ENCODE peak calls at places on chromosomes 1 and 21, in four cellular contexts. Y is GM23338, L is OCI-LY7, W is IMR-90. U is an unnamed sample.
A peak's percentile ranks its signal among the peaks of the same experiment; 100 is the strongest.

GRCh38 chr1:64129708-64130107 is 73.7 kb upstream of the UBE2U start:
- DNase-seq in Y (no peak), L (no peak), W (peak; percentile 20), U (no peak)

GRCh38 chr1:176466514-176466913 is 3.5 kb downstream of the PAPPA2 start:
- DNase-seq in Y (peak; percentile 77), L (peak; percentile 8), W (no peak), U (no peak)

GRCh38 chr1:185373813-185374524 is 56.9 kb upstream of the IVNS1ABP start:
- DNase-seq in Y (no peak), L (no peak), W (peak; percentile 36), U (peak; percentile 78)

GRCh38 chr1:7070389-7071029 is 285.3 kb downstream of the CAMTA1 start:
- DNase-seq in Y (peak; percentile 94), L (peak; percentile 56), W (peak; percentile 72), U (peak; percentile 96)

GRCh38 chr1:118116401-118116800 is 68.6 kb downstream of the SPAG17 start:
- DNase-seq in Y (no peak), L (no peak), W (peak; percentile 9), U (peak; percentile 30)

GRCh38 chr21:44083631-44084291 is 23.4 kb upstream of the PWP2 start:
- DNase-seq in Y (no peak), L (no peak), W (no peak), U (no peak)

GRCh38 chr1:42931911-42932422 is 26.7 kb downstream of the SLC2A1 start:
- DNase-seq in Y (peak; percentile 30), L (peak; percentile 86), W (no peak), U (no peak)

GRCh38 chr1:200247513-200247912 is 162.3 kb downstream of the ZNF281 start:
- DNase-seq in Y (no peak), L (no peak), W (no peak), U (no peak)

GRCh38 chr1:222454782-222455181 is 93.1 kb downstream of the HHIPL2 start:
- DNase-seq in Y (peak; percentile 25), L (no peak), W (peak; percentile 72), U (peak; percentile 91)

GRCh38 chr1:209875510-209875909 is 47.7 kb downstream of the UTP25 start:
- DNase-seq in Y (peak; percentile 80), L (no peak), W (peak; percentile 67), U (no peak)

GRCh38 chr1:85342177-85342576 is 65.7 kb upstream of the BCL10 start:
- DNase-seq in Y (no peak), L (no peak), W (peak; percentile 77), U (no peak)

GRCh38 chr1:228162286-228163003 is 3.2 kb upstream of the IBA57 start:
- DNase-seq in Y (peak; percentile 53), L (no peak), W (no peak), U (no peak)

GRCh38 chr1:30420519-30421050 is 302.8 kb downstream of the MATN1 start:
- DNase-seq in Y (no peak), L (no peak), W (no peak), U (no peak)

GRCh38 chr1:63752176-63752575 is 21.6 kb upstream of the ROR1 start:
- DNase-seq in Y (no peak), L (no peak), W (no peak), U (no peak)

GRCh38 chr21:44737706-44738354 is 26.5 kb upstream of the TSPEAR start:
- DNase-seq in Y (peak; percentile 72), L (no peak), W (peak; percentile 8), U (no peak)

GRCh38 chr1:29974345-29974744 is 738.0 kb downstream of the PTPRU start:
- DNase-seq in Y (peak; percentile 91), L (no peak), W (peak; percentile 88), U (no peak)

GRCh38 chr1:117967900-117968299 is 38.4 kb downstream of the WDR3 start:
- DNase-seq in Y (no peak), L (no peak), W (peak; percentile 15), U (no peak)

GRCh38 chr1:119516680-119517079 is 9.7 kb downstream of the HSD3B1 start:
- DNase-seq in Y (peak; percentile 75), L (no peak), W (no peak), U (no peak)

GRCh38 chr1:247551716-247552115 is 2.8 kb downstream of the GCSAML start:
- DNase-seq in Y (no peak), L (no peak), W (peak; percentile 24), U (no peak)

GRCh38 chr1:112704908-112705627 is 1.9 kb downstream of the RHOC start:
- DNase-seq in Y (peak; percentile 99), L (peak; percentile 80), W (peak; percentile 96), U (peak; percentile 99)

GRCh38 chr1:89576016-89576415 is 51.4 kb downstream of the LRRC8B start:
- DNase-seq in Y (no peak), L (no peak), W (no peak), U (no peak)

GRCh38 chr1:112743174-112744018 is 28.3 kb upstream of the PPM1J start:
- DNase-seq in Y (peak; percentile 79), L (no peak), W (peak; percentile 19), U (no peak)

GRCh38 chr1:16145988-16146887 is 9.6 kb downstream of the EPHA2 start:
- DNase-seq in Y (peak; percentile 95), L (no peak), W (peak; percentile 92), U (peak; percentile 99)

GRCh38 chr1:44031051-44031899 is at the start of gene SLC6A9:
- DNase-seq in Y (peak; percentile 82), L (peak; percentile 70), W (peak; percentile 81), U (peak; percentile 94)

GRCh38 chr1:8382051-8382505 is 64.2 kb downstream of the SLC45A1 start:
- DNase-seq in Y (peak; percentile 40), L (no peak), W (no peak), U (peak; percentile 42)

GRCh38 chr1:17621691-17622090 is 82.2 kb downstream of the ARHGEF10L start:
- DNase-seq in Y (no peak), L (peak; percentile 39), W (no peak), U (peak; percentile 59)

GRCh38 chr1:17617787-17618557 is 78.5 kb downstream of the ARHGEF10L start:
- DNase-seq in Y (no peak), L (no peak), W (peak; percentile 43), U (peak; percentile 96)

GRCh38 chr1:17622823-17623222 is 83.3 kb downstream of the ARHGEF10L start:
- DNase-seq in Y (no peak), L (no peak), W (no peak), U (peak; percentile 37)

GRCh38 chr1:17618558-17619247 is 79.2 kb downstream of the ARHGEF10L start:
- DNase-seq in Y (no peak), L (no peak), W (no peak), U (peak; percentile 86)

DNA sequence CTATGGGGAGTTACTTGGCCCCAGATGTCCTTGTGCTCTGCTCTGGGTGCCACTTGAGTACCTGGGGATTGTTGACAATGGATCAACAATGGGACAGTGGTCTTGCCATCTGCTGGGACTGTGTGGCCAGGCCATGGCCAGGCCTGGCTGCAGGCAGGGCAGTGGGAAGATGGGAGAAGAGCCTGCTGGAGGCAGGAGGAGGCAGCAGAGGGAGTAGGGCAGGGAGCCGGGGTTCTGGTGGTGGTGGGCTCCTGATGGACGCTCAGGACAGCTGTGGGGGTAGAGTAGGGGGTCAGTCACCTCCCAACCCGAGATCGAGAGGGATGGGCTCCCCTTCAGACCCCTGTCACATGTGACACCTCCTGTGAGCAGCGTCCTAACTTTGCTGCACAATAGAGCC is 81.0 kb downstream of the ARHGEF10L start:
- DNase-seq in Y (no peak), L (no peak), W (no peak), U (peak; percentile 72)
- H3K4me3 ChIP-seq in Y (no peak overlapping the region), L (no peak overlapping the region), W (no peak overlapping the region), U (no peak overlapping the region)

DNA sequence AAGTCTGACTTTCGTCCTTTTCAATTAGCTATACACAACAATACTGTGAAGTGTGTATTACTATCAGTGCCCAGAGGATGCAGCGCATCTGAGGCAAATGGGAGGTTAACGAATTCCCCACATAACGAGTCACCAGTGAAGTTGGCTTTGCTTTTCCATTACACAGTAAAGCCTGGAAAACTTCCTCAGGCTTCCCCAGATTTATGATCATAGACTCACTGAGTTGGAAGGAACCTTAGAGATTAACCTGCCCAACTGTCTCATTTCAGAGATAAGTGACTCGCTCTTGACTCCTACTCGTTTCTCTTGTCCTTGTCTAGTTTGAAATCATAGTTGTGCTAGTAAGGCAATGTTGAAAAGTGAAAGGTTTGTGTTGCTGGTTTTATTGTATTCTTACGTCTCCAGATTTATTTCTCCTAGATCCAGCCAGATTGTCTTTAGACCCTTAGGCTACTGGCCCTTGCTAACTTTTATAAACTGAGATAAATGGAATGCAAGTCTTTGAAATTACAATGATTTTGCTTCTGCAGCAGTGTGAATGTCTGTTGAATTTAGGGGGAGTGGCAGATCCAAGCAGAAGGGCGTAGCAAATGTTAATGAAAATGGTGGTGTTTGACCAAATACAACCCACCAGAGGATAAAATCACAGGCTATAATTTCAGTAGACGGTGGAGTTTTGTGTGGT is 17.3 kb downstream of the S1PR1 start:
- DNase-seq in Y (no peak), L (no peak), W (peak; percentile 63), U (peak; percentile 11)
- H3K4me2 ChIP-seq in Y (no peak overlapping the region), L (no peak overlapping the region), W (no peak overlapping the region), U (peak overlapping the region; percentile 70)

GRCh38 chr1:160207118-160207650 is 2.0 kb downstream of the PEA15 start:
- DNase-seq in Y (no peak), L (no peak), W (no peak), U (no peak)
- H3K4me3 ChIP-seq in Y (peak overlapping the region; percentile 96), L (peak overlapping the region; percentile 98), W (no peak overlapping the region), U (peak overlapping the region; percentile 94)

DNA sequence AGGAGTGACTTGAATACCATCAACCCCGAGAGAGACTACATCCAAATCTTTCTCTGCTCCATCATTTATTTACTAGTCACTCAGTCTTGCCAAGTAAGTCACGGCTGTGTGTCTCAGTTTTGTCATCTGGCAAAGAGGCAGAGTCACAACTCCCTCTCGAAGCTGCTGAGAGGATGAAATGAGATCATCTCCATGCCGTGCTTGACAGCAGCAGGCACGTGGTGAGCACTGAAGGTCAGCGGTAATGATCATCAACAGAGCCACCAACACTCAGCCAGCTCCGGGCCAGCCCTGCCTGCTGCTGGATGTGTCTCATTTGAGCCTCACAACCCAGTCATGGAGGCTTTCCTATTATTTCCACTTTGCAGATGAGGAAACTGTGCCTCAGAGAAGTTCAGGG is 19.8 kb downstream of the ALDH4A1 start:
- DNase-seq in Y (no peak), L (no peak), W (peak; percentile 45), U (no peak)
- H3K4me2 ChIP-seq in Y (no peak overlapping the region), L (no peak overlapping the region), W (no peak overlapping the region), U (no peak overlapping the region)

GRCh38 chr1:98054786-98055185 is 134.0 kb upstream of the DPYD start:
- DNase-seq in Y (no peak), L (no peak), W (no peak), U (no peak)
- H3K4me3 ChIP-seq in Y (peak overlapping the region; percentile 73), L (no peak overlapping the region), W (no peak overlapping the region), U (peak overlapping the region; percentile 77)

GRCh38 chr1:4486408-4487120 is 167.8 kb upstream of the AJAP1 start:
- DNase-seq in Y (no peak), L (no peak), W (no peak), U (no peak)

GRCh38 chr1:4485398-4485797 is 169.0 kb upstream of the AJAP1 start:
- DNase-seq in Y (no peak), L (no peak), W (no peak), U (no peak)

GRCh38 chr1:4485878-4486277 is 168.5 kb upstream of the AJAP1 start:
- DNase-seq in Y (no peak), L (no peak), W (no peak), U (no peak)

GRCh38 chr1:4488018-4488417 is 166.4 kb upstream of the AJAP1 start:
- DNase-seq in Y (no peak), L (no peak), W (no peak), U (peak; percentile 38)

DNA sequence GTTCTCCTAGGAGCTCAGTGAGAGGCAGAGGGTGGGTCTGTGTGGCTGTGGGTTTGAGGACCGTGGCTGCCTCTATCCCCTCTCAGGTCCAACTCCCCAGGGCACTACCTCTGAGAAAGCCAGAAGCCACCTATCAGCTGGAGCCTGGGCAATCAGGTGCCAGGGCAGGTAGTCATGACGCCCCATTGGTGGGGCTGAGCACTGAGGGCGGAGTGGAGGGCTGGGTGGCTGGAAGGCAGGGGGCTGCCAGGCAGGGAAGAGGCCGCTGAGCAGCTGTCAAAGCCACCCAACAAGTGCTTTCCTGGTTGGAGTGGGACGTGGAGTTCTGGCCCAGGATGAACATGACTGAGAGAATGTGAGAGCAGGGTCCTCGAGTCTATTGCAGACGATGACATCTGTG is 164.9 kb upstream of the AJAP1 start:
- DNase-seq in Y (no peak), L (no peak), W (no peak), U (no peak)
- H3K4me2 ChIP-seq in Y (no peak overlapping the region), L (peak overlapping the region; percentile 63), W (no peak overlapping the region), U (no peak overlapping the region)